ENCODE peak calls at places on chromosomes 16 and 17, in five cellular contexts. Z is astrocyte of the cerebellum, O is psoas muscle, Q is AG10803, W is brain microvascular endothelial cell. I is an unnamed sample.

GRCh38 chr17:35849469-35850348 is 19.0 kb downstream of the HEATR9 start:
- DNase-seq in Z (peak; percentile 52), O (no peak), Q (peak; percentile 62), W (peak; percentile 75), I (peak; percentile 49)

GRCh38 chr16:51825740-51826139 is 674.7 kb upstream of the SALL1 start:
- DNase-seq in Z (no peak), O (no peak), Q (no peak), W (no peak), I (no peak)

GRCh38 chr16:11393861-11394592 is 48.8 kb downstream of the RMI2 start:
- DNase-seq in Z (no peak), O (no peak), Q (no peak), W (no peak), I (no peak)

GRCh38 chr17:17906418-17907215 is 65.6 kb downstream of the TOM1L2 start:
- DNase-seq in Z (no peak), O (no peak), Q (peak; percentile 47), W (no peak), I (no peak)

GRCh38 chr16:30786936-30787612 is at the start of gene ZNF629:
- DNase-seq in Z (no peak), O (peak; percentile 86), Q (peak; percentile 72), W (peak; percentile 45), I (no peak)

GRCh38 chr17:59378621-59379194 is 47.3 kb downstream of the YPEL2 start:
- DNase-seq in Z (no peak), O (no peak), Q (peak; percentile 95), W (peak; percentile 89), I (no peak)

GRCh38 chr16:49588729-49589384 is 215.3 kb downstream of the C16orf78 start:
- DNase-seq in Z (no peak), O (no peak), Q (no peak), W (peak; percentile 86), I (no peak)

GRCh38 chr16:47475786-47476185 is 14.7 kb downstream of the PHKB start:
- DNase-seq in Z (no peak), O (peak; percentile 52), Q (peak; percentile 47), W (peak; percentile 50), I (no peak)

GRCh38 chr16:24609740-24610420 is 70.5 kb downstream of the RBBP6 start:
- DNase-seq in Z (peak; percentile 33), O (peak; percentile 62), Q (peak; percentile 60), W (peak; percentile 38), I (no peak)

GRCh38 chr17:10477701-10478100 is 8.3 kb upstream of the MYH4 start:
- DNase-seq in Z (no peak), O (no peak), Q (no peak), W (no peak), I (no peak)

GRCh38 chr17:57870283-57870635 is 20.4 kb upstream of the MRPS23 start:
- DNase-seq in Z (no peak), O (no peak), Q (peak; percentile 55), W (no peak), I (no peak)

GRCh38 chr16:57345666-57346204 is 12.8 kb upstream of the CCL22 start:
- DNase-seq in Z (no peak), O (no peak), Q (no peak), W (no peak), I (no peak)

GRCh38 chr16:56349711-56350161 is 75.6 kb downstream of the AMFR start:
- DNase-seq in Z (no peak), O (peak; percentile 41), Q (no peak), W (no peak), I (no peak)

GRCh38 chr17:6355196-6355595 is 79.7 kb downstream of the AIPL1 start:
- DNase-seq in Z (no peak), O (no peak), Q (no peak), W (no peak), I (no peak)

GRCh38 chr16:3580686-3581085 is 3.5 kb upstream of the NLRC3 start:
- DNase-seq in Z (no peak), O (peak; percentile 34), Q (peak; percentile 31), W (peak; percentile 25), I (no peak)

GRCh38 chr16:46555981-46556380 is 65.2 kb downstream of the SHCBP1 start:
- DNase-seq in Z (no peak), O (no peak), Q (peak; percentile 8), W (no peak), I (no peak)

GRCh38 chr17:40556884-40557414 is 8.3 kb downstream of the CCR7 start:
- DNase-seq in Z (no peak), O (peak; percentile 62), Q (no peak), W (no peak), I (no peak)

GRCh38 chr17:67113481-67113880 is 69.1 kb downstream of the CACNG1 start:
- DNase-seq in Z (no peak), O (no peak), Q (no peak), W (no peak), I (no peak)

GRCh38 chr16:29943846-29944669 is 17.8 kb upstream of the TMEM219 start:
- DNase-seq in Z (peak; percentile 93), O (no peak), Q (peak; percentile 98), W (peak; percentile 98), I (peak; percentile 98)

GRCh38 chr17:30600830-30601494 is 123.8 kb downstream of the GOSR1 start:
- DNase-seq in Z (no peak), O (no peak), Q (peak; percentile 9), W (no peak), I (no peak)

GRCh38 chr17:79132271-79133064 is 57.8 kb downstream of the ENGASE start:
- DNase-seq in Z (no peak), O (no peak), Q (no peak), W (no peak), I (no peak)

GRCh38 chr16:89828870-89829629 is 775 bp downstream of the SPIRE2 start:
- DNase-seq in Z (no peak), O (no peak), Q (no peak), W (no peak), I (no peak)

GRCh38 chr16:89827383-89828198 is 684 bp upstream of the SPIRE2 start:
- DNase-seq in Z (peak; percentile 23), O (peak; percentile 48), Q (peak; percentile 62), W (peak; percentile 67), I (peak; percentile 40)

GRCh38 chr16:89831810-89832328 is 3.6 kb downstream of the SPIRE2 start:
- DNase-seq in Z (no peak), O (no peak), Q (no peak), W (no peak), I (no peak)

GRCh38 chr16:89828199-89828869 is at the start of gene SPIRE2:
- DNase-seq in Z (peak; percentile 46), O (peak; percentile 84), Q (peak; percentile 65), W (peak; percentile 37), I (no peak)

GRCh38 chr16:89829630-89830437 is 1.6 kb downstream of the SPIRE2 start:
- DNase-seq in Z (no peak), O (no peak), Q (no peak), W (no peak), I (no peak)
- H3K4me3 ChIP-seq in Z (no peak overlapping the region), O (no peak overlapping the region), Q (no peak overlapping the region), W (no peak overlapping the region), I (no peak overlapping the region)

GRCh38 chr17:74192950-74193781 is 10.3 kb upstream of the RPL38 start:
- DNase-seq in Z (no peak), O (peak; percentile 72), Q (no peak), W (no peak), I (no peak)
- TF ChIP-seq CTCF in Z (no peak), O (no peak), Q (no peak), W (no peak), I (no peak)

GRCh38 chr17:41707803-41708669 is 4.1 kb upstream of the GAST start:
- DNase-seq in Z (no peak), O (no peak), Q (no peak), W (no peak), I (no peak)

GRCh38 chr17:41711669-41712400 is at the start of gene GAST:
- DNase-seq in Z (no peak), O (no peak), Q (no peak), W (no peak), I (no peak)

GRCh38 chr17:41705271-41705991 is 6.7 kb upstream of the GAST start:
- DNase-seq in Z (no peak), O (no peak), Q (peak; percentile 58), W (no peak), I (no peak)

GRCh38 chr17:41710472-41711090 is 1.6 kb upstream of the GAST start:
- DNase-seq in Z (peak; percentile 37), O (no peak), Q (peak; percentile 67), W (peak; percentile 86), I (no peak)
- H3K4me3 ChIP-seq in Z (no peak overlapping the region), O (no peak overlapping the region), Q (no peak overlapping the region), W (no peak overlapping the region), I (no peak overlapping the region)

GRCh38 chr16:67431805-67432476 is 1.0 kb downstream of the HSD11B2 start:
- DNase-seq in Z (no peak), O (no peak), Q (no peak), W (no peak), I (no peak)

GRCh38 chr16:67430504-67431076 is 331 bp upstream of the HSD11B2 start:
- DNase-seq in Z (no peak), O (no peak), Q (no peak), W (no peak), I (no peak)

GRCh38 chr16:67429799-67430503 is 970 bp upstream of the HSD11B2 start:
- DNase-seq in Z (no peak), O (no peak), Q (no peak), W (no peak), I (no peak)

GRCh38 chr16:67432491-67432890 is 1.6 kb downstream of the HSD11B2 start:
- DNase-seq in Z (no peak), O (no peak), Q (no peak), W (no peak), I (no peak)

DNA sequence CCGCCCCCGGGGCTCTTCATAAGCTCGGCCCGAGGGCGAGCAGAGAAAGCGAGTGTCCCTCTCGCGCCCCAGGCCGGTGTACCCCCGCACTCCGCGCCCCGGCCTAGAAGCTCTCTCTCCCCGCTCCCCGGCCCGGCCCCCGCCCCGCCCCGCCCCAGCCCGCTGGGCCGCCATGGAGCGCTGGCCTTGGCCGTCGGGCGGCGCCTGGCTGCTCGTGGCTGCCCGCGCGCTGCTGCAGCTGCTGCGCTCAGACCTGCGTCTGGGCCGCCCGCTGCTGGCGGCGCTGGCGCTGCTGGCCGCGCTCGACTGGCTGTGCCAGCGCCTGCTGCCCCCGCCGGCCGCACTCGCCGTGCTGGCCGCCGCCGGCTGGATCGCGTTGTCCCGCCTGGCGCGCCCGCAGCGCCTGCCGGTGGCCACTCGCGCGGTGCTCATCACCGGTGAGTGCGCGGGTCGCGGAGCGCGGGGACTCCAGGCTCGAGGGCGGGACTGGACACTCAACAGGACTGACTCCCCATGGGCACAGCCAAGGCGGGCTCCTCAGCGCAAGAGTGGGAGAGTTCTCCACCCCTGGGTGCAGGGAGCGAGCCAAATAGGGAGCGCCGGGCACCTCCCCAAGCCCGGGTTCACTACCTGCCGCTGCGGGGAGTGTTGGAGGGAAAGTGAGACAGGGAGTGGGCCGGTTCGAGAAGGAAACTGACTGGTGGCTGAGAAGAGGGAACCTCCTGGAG is at the start of gene HSD11B2:
- DNase-seq in Z (no peak), O (peak; percentile 82), Q (peak; percentile 31), W (no peak), I (no peak)
- TF ChIP-seq CTCF in Z (no peak), O (no peak), Q (no peak), W (no peak), I (no peak)

GRCh38 chr17:64109400-64109799 is 20.5 kb downstream of the ERN1 start:
- DNase-seq in Z (no peak), O (no peak), Q (no peak), W (no peak), I (no peak)
- H3K4me3 ChIP-seq in Z (no peak overlapping the region), O (no peak overlapping the region), Q (no peak overlapping the region), W (no peak overlapping the region), I (no peak overlapping the region)

I was measured in HFF-Myc.